ENCODE peak calls at places on chromosomes 1 and 21, in ten cellular contexts. G, K, I, U, N, E, H, O, F and P are unnamed samples.

GRCh38 chr1:112625696-112626095 is 6.1 kb downstream of the CAPZA1 start:
- DNase-seq in F (no peak), H (no peak), E (no peak), I (peak), O (no peak), K (no peak), G (no peak), U (no peak), N (no peak), P (no peak)

GRCh38 chr1:119987112-119987511 is 82.3 kb downstream of the NOTCH2 start:
- DNase-seq in K (no peak), F (peak), G (no peak), N (no peak), O (no peak), H (no peak), I (no peak), E (no peak), U (no peak), P (no peak)

GRCh38 chr1:3417082-3417728 is 37.3 kb upstream of the ARHGEF16 start:
- DNase-seq in U (no peak), E (no peak), O (no peak), H (no peak), N (no peak), K (no peak), I (no peak), G (no peak), F (no peak), P (no peak)

GRCh38 chr1:226164154-226164553 is 22.4 kb downstream of the ACBD3 start:
- DNase-seq in I (no peak), H (no peak), K (no peak), U (no peak), F (no peak), O (no peak), G (no peak), N (no peak), E (no peak), P (no peak)

GRCh38 chr21:42538479-42539275 is 25.0 kb downstream of the SLC37A1 start:
- DNase-seq in E (peak), K (peak), N (no peak), H (no peak), F (no peak), O (no peak), G (no peak), I (no peak), U (no peak), P (no peak)

GRCh38 chr1:99527078-99527477 is 118.8 kb upstream of the PALMD start:
- DNase-seq in O (peak), E (no peak), I (no peak), H (no peak), K (no peak), F (peak), G (no peak), U (no peak), N (no peak), P (no peak)

GRCh38 chr1:171576144-171576543 is 45.9 kb upstream of the MYOCOS start:
- DNase-seq in K (no peak), N (no peak), O (no peak), E (no peak), I (no peak), U (no peak), G (no peak), H (no peak), F (no peak), P (no peak)

GRCh38 chr21:25934771-25935224 is 200.0 kb downstream of the GABPA start:
- DNase-seq in G (no peak), O (no peak), E (peak), N (no peak), H (no peak), U (no peak), I (peak), K (no peak), F (peak), P (no peak)

GRCh38 chr1:240976685-240977084 is 364.7 kb upstream of the GREM2 start:
- DNase-seq in U (no peak), E (no peak), H (no peak), F (no peak), K (no peak), N (no peak), O (no peak), I (no peak), G (no peak), P (no peak)

GRCh38 chr1:206693029-206693428 is 8.3 kb downstream of the MAPKAPK2 start:
- DNase-seq in U (no peak), I (peak), O (no peak), F (peak), H (no peak), K (peak), G (no peak), E (peak), N (peak), P (no peak)

GRCh38 chr1:115340879-115341278 is 2.8 kb upstream of the NGF start:
- DNase-seq in K (no peak), G (no peak), N (no peak), H (no peak), O (no peak), E (no peak), F (no peak), I (no peak), U (no peak), P (no peak)

GRCh38 chr21:26715878-26716506 is 129.2 kb downstream of the ADAMTS1 start:
- DNase-seq in H (no peak), O (peak), U (peak), K (peak), G (no peak), E (no peak), N (peak), I (no peak), F (peak), P (peak)

GRCh38 chr1:32352831-32353383 is 9.4 kb downstream of the FAM229A start:
- DNase-seq in G (no peak), E (no peak), N (no peak), I (no peak), K (no peak), U (no peak), F (no peak), O (no peak), H (no peak), P (no peak)

GRCh38 chr1:18945401-18945849 is 11.1 kb downstream of the IFFO2 start:
- DNase-seq in G (no peak), U (peak), K (no peak), N (no peak), H (no peak), O (peak), F (peak), E (no peak), I (no peak), P (no peak)

GRCh38 chr1:110056776-110057175 is 13.7 kb downstream of the ALX3 start:
- DNase-seq in E (peak), G (no peak), F (peak), O (no peak), K (no peak), H (no peak), N (no peak), I (no peak), U (no peak), P (no peak)

GRCh38 chr1:181350146-181350545 is 133.2 kb upstream of the CACNA1E start:
- DNase-seq in N (no peak), I (no peak), K (no peak), F (no peak), G (no peak), O (no peak), E (no peak), H (no peak), U (no peak), P (no peak)

GRCh38 chr1:84688461-84689061 is 1.7 kb downstream of the SSX2IP start:
- DNase-seq in O (no peak), E (no peak), K (no peak), N (no peak), U (no peak), H (no peak), F (no peak), G (no peak), I (no peak), P (no peak)